ENCODE peak calls at places on chromosome 6, in seven cellular contexts. I, N, L, J, A, E and S are unnamed samples.

GRCh38 chr6:968791-969190 is 275.9 kb upstream of the EXOC2 start:
- DNase-seq in I (no peak), N (no peak), L (no peak), J (no peak), A (no peak), E (no peak), S (no peak)

GRCh38 chr6:112802154-112802553 is 455.0 kb downstream of the RFPL4B start:
- DNase-seq in I (no peak), N (no peak), L (no peak), J (peak), A (no peak), E (no peak), S (peak)

GRCh38 chr6:27582928-27583725 is 110.2 kb upstream of the ZNF184 start:
- DNase-seq in I (no peak), N (no peak), L (no peak), J (peak), A (peak), E (no peak), S (peak)

GRCh38 chr6:5246141-5246869 is 14.4 kb downstream of the LYRM4 start:
- DNase-seq in I (no peak), N (no peak), L (peak), J (no peak), A (no peak), E (no peak), S (no peak)

GRCh38 chr6:116570856-116571682 is at the start of gene RWDD1:
- DNase-seq in I (peak), N (peak), L (peak), J (peak), A (peak), E (peak), S (peak)

GRCh38 chr6:15309611-15310283 is 63.9 kb downstream of the JARID2 start:
- DNase-seq in I (no peak), N (no peak), L (no peak), J (no peak), A (no peak), E (no peak), S (no peak)

GRCh38 chr6:167119680-167120556 is 3.0 kb upstream of the CCR6 start:
- DNase-seq in I (no peak), N (no peak), L (no peak), J (no peak), A (no peak), E (peak), S (no peak)

GRCh38 chr6:170101281-170102035 is 189.4 kb downstream of the DLL1 start:
- DNase-seq in I (no peak), N (no peak), L (no peak), J (no peak), A (peak), E (no peak), S (no peak)

GRCh38 chr6:132209351-132209750 is 191.9 kb downstream of the MOXD1 start:
- DNase-seq in I (no peak), N (no peak), L (no peak), J (no peak), A (no peak), E (no peak), S (no peak)

GRCh38 chr6:87357479-87358196 is 13.0 kb downstream of the C6orf163 start:
- DNase-seq in I (no peak), N (no peak), L (no peak), J (no peak), A (peak), E (no peak), S (no peak)

GRCh38 chr6:111101987-111102386 is 14.7 kb downstream of the SLC16A10 start:
- DNase-seq in I (no peak), N (no peak), L (no peak), J (no peak), A (no peak), E (no peak), S (no peak)

GRCh38 chr6:144036064-144036873 is 28.2 kb upstream of the PLAGL1 start:
- DNase-seq in I (no peak), N (no peak), L (peak), J (peak), A (peak), E (no peak), S (peak)

GRCh38 chr6:43489277-43490072 is 12.1 kb downstream of the TJAP1 start:
- DNase-seq in I (no peak), N (no peak), L (no peak), J (no peak), A (peak), E (no peak), S (no peak)

GRCh38 chr6:116370717-116371383 is at the start of gene DSE:
- DNase-seq in I (peak), N (peak), L (peak), J (peak), A (peak), E (peak), S (peak)

GRCh38 chr6:154123567-154123966 is 84.5 kb downstream of the OPRM1 start:
- DNase-seq in I (no peak), N (no peak), L (no peak), J (no peak), A (no peak), E (no peak), S (no peak)

GRCh38 chr6:42796171-42796570 is 14.3 kb downstream of the BICRAL start:
- DNase-seq in I (no peak), N (no peak), L (no peak), J (no peak), A (no peak), E (no peak), S (no peak)